ENCODE peak calls at places on chromosomes 7 and 10, in five cellular contexts. C, D, M, B and R are unnamed samples.

GRCh38 chr10:122435212-122435827 is 19.1 kb upstream of the ARMS2 start:
- DNase-seq in C (no peak), D (no peak), M (no peak), B (no peak), R (peak)

GRCh38 chr10:74822101-74822500 is 4.3 kb upstream of the KAT6B start:
- DNase-seq in M (no peak), B (no peak), C (no peak), D (no peak), R (no peak)

GRCh38 chr7:101402081-101402779 is 39.6 kb downstream of the COL26A1 start:
- DNase-seq in M (peak), B (no peak), D (peak), C (no peak), R (peak)

GRCh38 chr10:122657255-122657654 is 42.4 kb downstream of the C10orf120 start:
- DNase-seq in B (no peak), C (no peak), M (peak), D (no peak), R (no peak)

GRCh38 chr7:27110163-27110976 is 7.9 kb upstream of the HOXA2 start:
- DNase-seq in C (no peak), D (peak), M (no peak), B (no peak), R (no peak)

GRCh38 chr10:3775671-3776551 is 9.1 kb downstream of the KLF6 start:
- DNase-seq in B (no peak), M (peak), C (no peak), D (no peak), R (no peak)

GRCh38 chr10:95837783-95838182 is 70.0 kb upstream of the CC2D2B start:
- DNase-seq in B (no peak), C (no peak), M (no peak), D (no peak), R (no peak)

GRCh38 chr10:122703483-122704448 is 4.1 kb upstream of the C10orf120 start:
- DNase-seq in D (peak), M (peak), C (no peak), B (peak), R (peak)

GRCh38 chr10:114271779-114272167 is 32.7 kb downstream of the VWA2 start:
- DNase-seq in B (no peak), D (no peak), M (peak), C (no peak), R (peak)

GRCh38 chr10:114629824-114630430 is 28.1 kb downstream of the ABLIM1 start:
- DNase-seq in C (no peak), B (no peak), D (no peak), M (no peak), R (no peak)